ENCODE peak calls at places on chromosomes 2 and 18, in nine cellular contexts. M is GM12864; T is AG04449; W is BE2C; E is heart right ventricle; Z is kidney; B is cardiac fibroblast; U is fibroblast of lung; X is CD4-positive, CD25-positive, alpha-beta regulatory T cell. N is an unnamed sample.

GRCh38 chr2:136281281-136282117 is 163.6 kb upstream of the CXCR4 start:
- DNase-seq in M (no peak), T (no peak), W (peak), E (no peak), Z (no peak), B (no peak), U (no peak), X (peak), N (no peak)

GRCh38 chr2:224843141-224843540 is 127.0 kb upstream of the CCDC195 start:
- DNase-seq in M (no peak), T (no peak), W (no peak), E (no peak), Z (no peak), B (no peak), U (peak), X (no peak), N (no peak)

GRCh38 chr2:182049783-182050182 is 64.1 kb downstream of the PPP1R1C start:
- DNase-seq in M (no peak), T (no peak), W (no peak), E (no peak), Z (no peak), B (peak), U (no peak), X (no peak), N (no peak)

GRCh38 chr2:172894723-172895387 is 159.2 kb downstream of the RAPGEF4 start:
- DNase-seq in M (no peak), T (no peak), W (no peak), E (no peak), Z (no peak), B (no peak), U (peak), X (no peak), N (no peak)

GRCh38 chr2:183186296-183186695 is 62.1 kb downstream of the NUP35 start:
- DNase-seq in M (no peak), T (no peak), W (no peak), E (no peak), Z (no peak), B (no peak), U (no peak), X (no peak), N (no peak)

GRCh38 chr18:8803957-8804356 is 98.6 kb downstream of the MTCL1 start:
- DNase-seq in M (no peak), T (no peak), W (no peak), E (no peak), Z (no peak), B (no peak), U (no peak), X (no peak), N (no peak)

GRCh38 chr2:189424956-189425355 is 16.3 kb upstream of the WDR75 start:
- DNase-seq in M (no peak), T (no peak), W (no peak), E (no peak), Z (no peak), B (no peak), U (no peak), X (no peak), N (no peak)

GRCh38 chr2:120675460-120676130 is 60.1 kb upstream of the GLI2 start:
- DNase-seq in M (no peak), T (no peak), W (peak), E (peak), Z (no peak), B (peak), U (peak), X (no peak), N (peak)

GRCh38 chr2:180472133-180472532 is 465.0 kb upstream of the CWC22 start:
- DNase-seq in M (no peak), T (peak), W (no peak), E (no peak), Z (no peak), B (peak), U (peak), X (no peak), N (no peak)

GRCh38 chr2:42726680-42727079 is 37.3 kb downstream of the OXER1 start:
- DNase-seq in M (no peak), T (no peak), W (no peak), E (no peak), Z (no peak), B (no peak), U (no peak), X (no peak), N (no peak)

GRCh38 chr2:42723465-42723864 is 40.5 kb downstream of the OXER1 start:
- DNase-seq in M (no peak), T (no peak), W (no peak), E (no peak), Z (no peak), B (no peak), U (no peak), X (no peak), N (no peak)

GRCh38 chr2:42725657-42726056 is 38.3 kb downstream of the OXER1 start:
- DNase-seq in M (no peak), T (no peak), W (no peak), E (no peak), Z (no peak), B (no peak), U (no peak), X (no peak), N (no peak)

GRCh38 chr2:42722328-42723190 is 41.4 kb downstream of the OXER1 start:
- DNase-seq in M (peak), T (peak), W (no peak), E (peak), Z (no peak), B (peak), U (peak), X (no peak), N (no peak)

GRCh38 chr2:42721898-42722297 is 42.0 kb downstream of the OXER1 start:
- DNase-seq in M (no peak), T (no peak), W (no peak), E (no peak), Z (no peak), B (no peak), U (no peak), X (no peak), N (no peak)
- H3K4me3 ChIP-seq in M (no peak), T (no peak), W (no peak), E (no peak), Z (no peak), B (no peak), U (no peak), X (no peak), N (no peak)

DNA sequence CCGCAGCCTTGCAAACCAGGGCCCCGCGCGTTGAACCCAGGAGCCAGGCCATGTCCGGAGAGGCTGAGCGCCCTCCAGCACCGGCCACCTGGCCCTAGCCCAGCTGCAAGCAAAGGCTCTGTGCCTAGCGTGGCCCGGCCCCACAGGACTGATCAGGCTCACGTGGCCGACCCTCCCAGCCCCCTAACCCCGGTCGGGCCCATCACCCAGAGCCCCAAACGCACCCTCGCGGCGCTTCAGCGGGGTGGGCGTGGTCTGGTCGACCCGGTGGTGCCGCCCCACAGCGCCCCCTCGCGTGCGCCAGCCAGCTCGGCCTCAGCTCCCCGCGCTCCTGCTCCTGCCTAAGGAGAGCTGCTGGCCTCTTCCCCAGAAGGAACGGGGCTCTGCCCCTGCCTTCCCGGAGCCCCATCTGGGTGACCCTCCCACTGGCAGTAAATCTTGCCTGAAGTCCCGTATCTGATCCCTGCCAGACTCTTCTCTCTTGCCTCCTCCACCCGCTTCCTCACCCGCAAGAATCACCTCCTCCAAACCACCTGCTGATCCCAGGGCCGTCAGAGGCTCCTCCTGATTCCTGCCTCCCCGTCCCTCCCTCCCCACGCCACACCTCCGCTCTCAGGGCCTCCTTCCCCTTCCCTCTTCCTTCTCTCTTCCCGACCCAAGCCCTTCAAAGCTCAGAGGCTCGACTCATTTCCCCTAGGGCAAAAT is 12.3 kb upstream of the TEX51 start:
- DNase-seq in M (no peak), T (no peak), W (no peak), E (peak), Z (peak), B (peak), U (peak), X (no peak), N (no peak)
- H3K4me3 ChIP-seq in M (no peak), T (peak), W (no peak), E (peak), Z (peak), B (no peak), U (no peak), X (no peak), N (no peak)

GRCh38 chr2:132270981-132271546 is 109.3 kb upstream of the ANKRD30BL start:
- DNase-seq in M (no peak), T (no peak), W (no peak), E (no peak), Z (no peak), B (no peak), U (no peak), X (no peak), N (no peak)

GRCh38 chr2:132272713-132273112 is 111.0 kb upstream of the ANKRD30BL start:
- DNase-seq in M (no peak), T (no peak), W (no peak), E (no peak), Z (no peak), B (no peak), U (no peak), X (no peak), N (peak)

GRCh38 chr2:132270255-132270654 is 108.5 kb upstream of the ANKRD30BL start:
- DNase-seq in M (no peak), T (no peak), W (no peak), E (no peak), Z (no peak), B (no peak), U (no peak), X (no peak), N (no peak)

DNA sequence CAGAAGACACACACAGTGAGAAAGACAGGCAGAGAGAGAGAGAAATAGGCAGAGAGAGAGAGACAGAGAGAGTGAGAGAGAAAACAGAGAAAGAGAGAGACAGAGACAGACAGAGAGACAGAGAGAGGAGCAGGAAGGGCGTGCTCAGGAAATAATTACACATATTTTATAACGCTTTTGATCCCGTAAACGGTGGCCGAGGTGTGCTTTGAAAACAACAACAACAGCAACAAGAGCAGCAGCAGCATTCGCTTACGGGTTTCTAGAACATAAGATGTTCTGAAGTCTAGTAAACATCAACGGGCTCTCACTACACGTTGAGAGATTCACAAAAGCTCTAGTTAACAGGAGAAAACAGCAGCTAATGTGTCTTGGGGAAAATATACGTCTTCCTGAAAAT is 105.6 kb upstream of the ANKRD30BL start:
- DNase-seq in M (no peak), T (no peak), W (no peak), E (no peak), Z (no peak), B (no peak), U (peak), X (no peak), N (no peak)
- H3K4me3 ChIP-seq in M (no peak), T (no peak), W (no peak), E (peak), Z (peak), B (peak), U (peak), X (peak), N (no peak)

GRCh38 chr2:43101751-43102150 is 124.7 kb downstream of the ZFP36L2 start:
- DNase-seq in M (no peak), T (no peak), W (no peak), E (no peak), Z (no peak), B (no peak), U (no peak), X (no peak), N (no peak)
- H3K4me3 ChIP-seq in M (no peak), T (no peak), W (no peak), E (peak), Z (no peak), B (no peak), U (no peak), X (no peak), N (no peak)

DNA sequence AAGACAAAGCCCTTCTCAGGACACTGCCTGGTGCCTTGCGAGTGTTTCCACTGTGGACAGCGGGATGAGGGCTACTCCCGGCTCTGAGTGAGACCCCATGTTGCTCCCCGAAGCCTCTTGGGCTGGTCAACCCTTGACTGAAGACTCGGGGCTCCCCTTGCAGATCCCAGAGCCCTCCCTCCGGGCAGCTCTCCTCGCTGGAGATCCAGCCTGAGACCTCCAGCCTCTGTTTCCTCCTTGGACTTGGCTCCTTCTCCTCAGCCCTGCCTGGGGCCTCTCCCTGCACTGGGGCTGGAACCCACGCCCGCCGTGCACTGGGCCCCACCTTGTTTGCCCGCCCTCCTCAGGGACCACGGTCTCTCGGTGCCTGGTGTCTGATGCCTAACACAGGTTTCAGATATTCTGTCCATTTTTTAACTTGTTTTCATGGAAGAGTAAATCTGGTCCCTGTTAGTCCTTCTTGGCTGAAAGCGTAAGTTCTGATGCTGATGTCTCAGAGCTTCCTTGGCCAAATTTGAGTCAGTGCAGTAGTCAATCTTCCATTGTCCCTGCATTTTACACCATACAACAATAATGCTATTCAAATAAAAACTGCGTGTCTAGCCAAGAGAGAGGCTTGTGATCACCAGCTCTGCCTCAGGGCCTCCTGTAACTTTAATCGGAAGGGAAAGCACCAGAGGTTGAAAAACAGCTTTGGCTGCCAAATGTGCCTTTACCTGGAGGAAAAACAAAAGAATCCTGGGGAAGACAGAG is 139.3 kb upstream of the CTDP1 start:
- DNase-seq in M (no peak), T (no peak), W (no peak), E (no peak), Z (peak), B (no peak), U (no peak), X (no peak), N (peak)
- H3K4me3 ChIP-seq in M (no peak), T (no peak), W (no peak), E (no peak), Z (no peak), B (no peak), U (no peak), X (no peak), N (no peak)

DNA sequence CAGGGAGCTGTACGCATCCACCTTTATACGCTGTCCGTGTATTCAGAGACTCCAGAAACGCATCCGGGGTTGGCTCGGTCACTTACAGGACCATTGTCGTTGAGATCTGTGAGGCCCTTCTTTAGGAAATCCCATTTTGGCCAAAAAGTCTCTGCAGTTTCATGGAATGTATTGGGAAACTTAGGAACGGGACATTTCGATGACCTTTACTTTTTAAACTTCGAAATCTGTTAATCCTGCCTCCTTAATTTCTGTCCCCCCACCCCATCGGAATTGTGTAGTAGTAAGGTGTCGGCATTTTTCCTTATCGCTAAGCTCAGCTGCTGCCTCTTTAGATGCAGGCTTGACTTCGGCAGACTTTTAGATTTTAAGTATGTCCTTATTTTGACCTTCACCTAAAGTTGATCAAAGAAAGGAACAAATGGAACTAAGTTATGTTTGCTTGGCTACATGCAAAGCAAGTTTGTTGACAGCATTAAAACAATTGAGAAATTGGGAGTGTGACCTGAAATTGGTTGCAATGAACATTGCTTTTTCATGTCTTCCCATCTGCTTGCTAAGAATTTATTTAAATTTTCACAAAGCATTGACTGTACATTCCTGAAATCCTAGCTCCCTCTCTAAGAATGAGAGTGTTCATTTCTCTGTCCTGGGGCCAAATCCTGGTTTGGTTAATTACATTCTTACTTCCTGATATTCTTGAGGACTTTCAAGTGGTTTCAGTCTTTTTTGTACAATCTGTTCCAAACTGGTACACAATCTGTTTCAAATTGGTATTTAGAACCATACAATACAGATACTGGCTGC is 886 bp upstream of the RAPH1 start:
- DNase-seq in M (no peak), T (no peak), W (no peak), E (no peak), Z (no peak), B (peak), U (peak), X (no peak), N (no peak)
- H3K4me3 ChIP-seq in M (peak), T (peak), W (peak), E (peak), Z (peak), B (peak), U (peak), X (peak), N (peak)

DNA sequence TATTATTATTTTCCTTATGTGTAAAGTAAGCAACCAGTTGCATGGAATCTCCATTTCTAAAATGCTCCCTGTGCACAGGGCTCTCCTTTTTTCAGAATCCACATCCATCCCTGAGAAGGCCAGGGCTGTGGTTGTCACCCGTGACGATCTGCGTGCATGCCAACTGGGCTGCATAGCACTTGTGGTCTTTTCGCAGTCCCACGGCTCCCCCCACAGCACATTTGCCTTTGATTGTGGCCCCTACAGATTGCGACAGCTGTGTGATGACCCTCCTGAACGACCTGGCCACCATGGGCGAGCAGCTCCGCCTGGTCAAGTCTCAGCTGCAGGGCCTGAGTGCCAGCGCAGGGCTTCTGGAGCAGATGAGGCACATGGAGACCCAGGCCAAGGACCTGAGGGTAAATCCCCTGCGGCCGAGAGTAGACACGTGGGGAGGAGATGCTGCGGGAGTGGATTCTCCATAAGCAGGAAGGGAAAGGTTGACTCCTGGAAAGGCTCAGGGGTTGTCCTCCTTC is 119.8 kb upstream of the TTC39C start:
- DNase-seq in M (no peak), T (no peak), W (no peak), E (no peak), Z (no peak), B (no peak), U (no peak), X (no peak), N (no peak)
- H3K4me3 ChIP-seq in M (no peak), T (no peak), W (no peak), E (no peak), Z (no peak), B (no peak), U (no peak), X (no peak), N (no peak)

DNA sequence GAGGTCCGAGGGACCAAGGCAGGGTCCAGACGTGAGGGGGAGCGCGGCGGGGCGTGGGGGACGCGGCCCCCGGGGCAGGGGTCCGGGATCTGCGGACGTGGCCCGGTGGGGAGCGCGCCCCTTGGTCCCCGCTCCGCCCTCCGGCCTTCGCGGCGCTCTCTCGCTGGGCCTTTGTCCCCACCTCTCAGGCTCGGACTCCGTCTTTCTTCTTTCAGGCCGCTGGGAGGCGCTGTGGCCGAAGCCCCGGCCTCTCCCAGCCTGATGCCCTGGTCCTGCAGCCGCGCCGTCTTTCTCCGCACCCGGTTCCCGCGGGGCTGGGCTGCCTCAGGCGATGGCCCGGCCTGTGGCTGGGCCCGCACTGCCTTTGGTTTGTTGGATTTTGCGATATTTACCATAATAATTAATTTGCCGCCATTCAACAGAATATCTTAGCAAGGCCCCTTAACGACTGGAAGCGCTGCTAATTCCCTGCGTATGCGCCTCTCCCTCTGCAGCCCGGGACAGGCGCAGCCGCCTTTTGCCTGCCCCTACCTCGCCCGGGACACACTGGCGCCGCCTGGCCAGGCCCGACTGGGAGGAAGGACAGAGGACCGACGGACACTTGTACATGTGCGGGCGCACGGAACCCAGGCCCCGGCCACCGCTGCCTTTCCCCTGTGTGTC is 10.8 kb downstream of the SIX3 start:
- DNase-seq in M (no peak), T (no peak), W (no peak), E (no peak), Z (peak), B (peak), U (peak), X (no peak), N (no peak)
- H3K4me3 ChIP-seq in M (no peak), T (peak), W (no peak), E (peak), Z (peak), B (peak), U (peak), X (no peak), N (no peak)